ENCODE peak calls at places on chromosomes 2 and 18, in seven cellular contexts. Y is GM23338, L is sigmoid colon, H is GM12892, S is transverse colon, K is K562, W is HepG2. O is an unnamed sample.

GRCh38 chr2:27078267-27079194 is at the start of gene EMILIN1:
- DNase-seq in S (peak), L (peak), W (no peak), H (no peak), Y (peak), K (no peak), O (peak)

GRCh38 chr2:147076634-147077033 is 768.2 kb upstream of the ACVR2A start:
- DNase-seq in W (no peak), Y (no peak), L (no peak), K (no peak), H (no peak), S (no peak), O (no peak)

GRCh38 chr2:84716564-84716963 is 164.3 kb downstream of the TRABD2A start:
- DNase-seq in S (no peak), L (no peak), Y (no peak), H (no peak), W (no peak), K (no peak), O (no peak)

GRCh38 chr18:44036500-44036899 is 644.2 kb upstream of the SETBP1 start:
- DNase-seq in L (no peak), H (no peak), W (no peak), K (no peak), Y (no peak), S (no peak), O (no peak)

GRCh38 chr2:3601561-3602271 is 6.8 kb downstream of the COLEC11 start:
- DNase-seq in H (no peak), L (no peak), S (no peak), Y (no peak), W (no peak), K (peak), O (no peak)

GRCh38 chr2:47050021-47050760 is 104.9 kb downstream of the STPG4 start:
- DNase-seq in H (no peak), Y (no peak), W (no peak), S (no peak), L (no peak), K (no peak), O (no peak)

GRCh38 chr2:71613953-71614925 is 160.9 kb downstream of the DYSF start:
- DNase-seq in K (no peak), Y (no peak), L (peak), W (no peak), H (peak), S (no peak), O (no peak)

GRCh38 chr18:57951999-57952774 is 91.8 kb upstream of the NEDD4L start:
- DNase-seq in W (no peak), K (no peak), H (no peak), Y (no peak), L (no peak), S (no peak), O (no peak)

GRCh38 chr2:112075490-112076260 is 20.6 kb downstream of the TMEM87B start:
- DNase-seq in H (no peak), W (no peak), S (no peak), K (no peak), Y (no peak), L (no peak), O (no peak)

GRCh38 chr2:196590286-196590685 is 49.2 kb upstream of the CCDC150 start:
- DNase-seq in L (no peak), S (no peak), H (no peak), K (no peak), W (no peak), Y (no peak), O (no peak)

GRCh38 chr2:62307469-62308389 is 111.8 kb downstream of the B3GNT2 start:
- DNase-seq in H (no peak), S (peak), L (no peak), K (no peak), W (no peak), Y (no peak), O (no peak)

GRCh38 chr2:172404824-172405223 is 22.6 kb upstream of the ITGA6 start:
- DNase-seq in W (no peak), L (no peak), H (no peak), S (no peak), Y (no peak), K (no peak), O (no peak)

GRCh38 chr2:99380376-99381010 is 43.3 kb downstream of the EIF5B start:
- DNase-seq in H (no peak), K (no peak), Y (peak), S (no peak), W (no peak), L (no peak), O (no peak)

GRCh38 chr2:111534816-111535803 is 348.9 kb downstream of the ANAPC1 start:
- DNase-seq in S (peak), L (peak), W (peak), Y (peak), K (no peak), H (no peak), O (no peak)

GRCh38 chr2:25617948-25618646 is 55.3 kb downstream of the DTNB start:
- DNase-seq in S (no peak), Y (no peak), W (peak), H (no peak), K (no peak), L (no peak), O (no peak)

GRCh38 chr2:101759162-101759561 is 61.7 kb downstream of the MAP4K4 start:
- DNase-seq in W (no peak), Y (no peak), K (no peak), L (no peak), S (no peak), H (no peak), O (no peak)

GRCh38 chr18:11981633-11982366 is 493 bp downstream of the IMPA2 start:
- DNase-seq in Y (peak), S (peak), K (no peak), H (no peak), W (peak), L (peak), O (peak)

GRCh38 chr18:39435986-39436385 is 1870.4 kb upstream of the CELF4 start:
- DNase-seq in K (no peak), H (no peak), W (no peak), L (no peak), S (no peak), Y (no peak), O (no peak)

GRCh38 chr2:197229509-197230458 is 80.8 kb downstream of the ANKRD44 start:
- DNase-seq in L (no peak), K (no peak), H (no peak), W (no peak), S (no peak), Y (no peak), O (no peak)

GRCh38 chr18:25133879-25134278 is 218.1 kb downstream of the ZNF521 start:
- DNase-seq in S (no peak), L (no peak), W (no peak), K (no peak), Y (no peak), H (no peak), O (no peak)

GRCh38 chr2:44250376-44250775 is 24.9 kb upstream of the SLC3A1 start:
- DNase-seq in W (no peak), K (no peak), S (no peak), L (no peak), Y (no peak), H (no peak), O (no peak)

GRCh38 chr2:71452565-71452964 is 796 bp upstream of the DYSF start:
- DNase-seq in Y (peak), H (no peak), K (peak), W (no peak), L (no peak), S (no peak), O (peak)

GRCh38 chr2:39724828-39725144 is 54.3 kb downstream of the THUMPD2 start:
- DNase-seq in Y (no peak), S (no peak), L (no peak), W (no peak), K (no peak), H (no peak), O (no peak)

GRCh38 chr2:236180831-236181453 is 12.8 kb upstream of the GBX2 start:
- DNase-seq in W (peak), L (peak), Y (peak), K (peak), S (peak), H (no peak), O (no peak)

GRCh38 chr2:241943961-241944575 is 74.5 kb downstream of the RTP5 start:
- DNase-seq in S (no peak), H (no peak), Y (no peak), K (no peak), L (no peak), W (no peak), O (peak)

GRCh38 chr2:98479959-98480524 is 35.4 kb downstream of the INPP4A start:
- DNase-seq in K (no peak), W (no peak), H (no peak), S (peak), Y (peak), L (peak), O (peak)

GRCh38 chr18:49609416-49610284 is 47.8 kb downstream of the LIPG start:
- DNase-seq in K (no peak), H (no peak), S (no peak), W (no peak), Y (no peak), L (no peak), O (no peak)

DNA sequence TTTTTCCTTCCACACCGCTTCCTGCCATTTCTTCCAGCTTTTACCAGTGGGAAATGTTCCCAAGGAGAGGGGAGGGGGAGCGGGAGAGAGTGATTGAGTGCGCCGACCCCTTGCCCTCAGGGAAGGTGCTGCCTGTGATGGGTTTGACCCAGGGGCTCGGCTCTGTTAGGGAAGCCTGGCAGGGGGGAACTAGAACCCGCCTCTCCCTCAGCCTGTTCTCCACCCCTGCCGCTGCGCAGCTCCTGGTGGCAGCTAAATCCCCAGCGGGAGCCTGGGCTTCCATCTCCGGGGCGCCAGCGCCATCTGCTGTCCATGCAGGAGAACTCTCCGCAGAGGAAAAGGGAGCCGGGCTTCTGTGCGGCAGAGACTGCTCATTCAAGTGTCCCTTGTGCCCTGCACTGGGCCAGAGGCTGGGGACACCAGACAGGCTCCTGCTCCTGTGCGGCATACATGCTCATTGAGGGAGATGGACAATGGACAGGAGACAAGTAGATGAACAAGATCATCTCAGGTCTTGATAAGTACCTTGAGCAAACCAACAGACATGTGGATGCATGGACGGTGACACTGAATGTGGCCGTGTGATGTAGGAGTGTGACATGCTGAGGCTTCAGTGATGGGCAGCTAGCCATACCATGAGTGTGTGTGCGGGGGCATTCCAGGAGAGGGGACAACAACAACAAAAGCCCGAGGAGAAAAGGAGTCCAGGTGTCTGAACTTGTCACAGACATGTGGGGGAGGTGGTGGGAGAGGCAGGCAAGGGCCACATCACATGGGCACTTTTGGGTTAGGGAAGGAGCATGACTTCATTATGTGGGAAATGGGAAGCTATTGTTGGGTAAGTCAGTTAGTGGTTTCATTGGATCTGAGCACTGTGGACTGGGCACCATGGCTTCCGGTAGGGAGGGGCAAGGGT is 13.3 kb downstream of the CHPF start:
- DNase-seq in K (peak), Y (peak), L (peak), W (peak), S (peak), H (peak), O (peak)
- TF ChIP-seq POLR2AphosphoS5 in K (no peak), Y (no peak), L (no peak), W (no peak), S (no peak), H (no peak), O (peak)

GRCh38 chr2:96145028-96145939 is at the start of gene DUSP2:
- DNase-seq in K (no peak), W (no peak), Y (peak), L (peak), H (peak), S (peak), O (peak)
- TF ChIP-seq POLR2AphosphoS5 in K (no peak), W (no peak), Y (peak), L (no peak), H (peak), S (peak), O (peak)

GRCh38 chr2:219495531-219496122 is 3.1 kb upstream of the GMPPA start:
- DNase-seq in S (peak), W (peak), L (peak), Y (peak), K (peak), H (peak), O (no peak)

GRCh38 chr2:219493086-219493485 is 5.6 kb upstream of the GMPPA start:
- DNase-seq in K (no peak), L (no peak), H (no peak), Y (no peak), W (no peak), S (no peak), O (no peak)

GRCh38 chr2:219496247-219496646 is 2.4 kb upstream of the GMPPA start:
- DNase-seq in W (no peak), L (no peak), S (no peak), Y (no peak), H (no peak), K (no peak), O (no peak)

GRCh38 chr2:219496781-219497494 is 1.8 kb upstream of the GMPPA start:
- DNase-seq in H (no peak), W (no peak), K (no peak), L (peak), Y (peak), S (peak), O (peak)

DNA sequence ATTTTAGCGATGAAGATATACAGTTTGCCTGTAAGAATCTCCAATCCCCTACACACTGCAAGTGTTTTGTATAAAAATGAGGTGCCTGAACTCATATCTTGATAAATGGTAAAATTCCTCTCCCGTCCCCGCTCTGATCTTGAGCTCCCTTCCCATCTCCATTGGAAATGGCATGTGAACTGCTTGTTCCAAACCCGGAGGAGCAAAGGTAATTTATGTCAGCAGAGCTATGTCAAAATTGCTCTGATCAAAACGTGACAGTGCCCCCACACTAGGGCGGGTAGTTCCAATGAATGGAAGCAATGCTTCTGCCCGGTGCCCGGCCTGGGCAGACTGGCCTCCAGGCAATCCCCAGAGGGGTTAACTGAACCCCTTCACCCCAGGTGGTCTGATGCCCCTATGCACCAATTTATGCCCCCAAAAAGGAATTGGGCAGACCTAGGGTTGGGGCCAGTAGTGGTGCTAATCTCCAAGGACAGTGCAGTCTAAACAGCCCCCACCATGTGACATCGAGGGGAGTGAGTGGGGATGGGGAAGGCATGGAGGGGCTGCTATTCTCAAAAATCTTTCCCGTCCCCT is 3.6 kb upstream of the GMPPA start:
- DNase-seq in H (no peak), L (no peak), S (no peak), Y (no peak), W (no peak), K (no peak), O (no peak)
- TF ChIP-seq POLR2AphosphoS5 in H (no peak), L (no peak), S (no peak), Y (no peak), W (no peak), K (no peak), O (no peak)

DNA sequence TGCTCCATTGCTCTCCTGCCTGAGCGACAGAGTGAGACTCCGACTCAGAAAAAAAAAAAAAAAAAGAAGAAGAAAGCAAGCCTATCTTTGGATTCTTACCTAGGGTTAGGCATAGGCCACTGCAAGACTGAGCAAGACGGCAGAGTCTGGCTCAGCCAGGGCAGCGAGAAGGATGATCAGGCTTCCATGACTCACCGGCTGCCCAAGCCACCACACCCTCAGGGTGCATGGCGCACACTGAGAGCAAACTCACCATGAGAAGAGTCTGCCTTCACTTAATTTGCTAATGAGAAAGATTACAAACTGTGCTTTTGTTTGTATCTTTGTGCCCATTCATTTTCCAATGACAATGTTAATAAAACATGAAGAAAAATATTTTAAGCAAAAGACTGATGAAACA is 8.2 kb downstream of the FAM110C start:
- DNase-seq in S (no peak), Y (no peak), W (no peak), K (no peak), H (no peak), L (no peak), O (no peak)
- TF ChIP-seq POLR2AphosphoS5 in S (no peak), Y (no peak), W (no peak), K (no peak), H (no peak), L (no peak), O (no peak)